ENCODE peak calls at places on chromosomes 3 and 15, in eight cellular contexts. One of them, this sample, is unnamed.

GRCh38 chr15:79176151-79176550 is 85.6 kb upstream of the RASGRF1 start:
- DNase-seq in mammary epithelial cell: no peak
- DNase-seq in SK-N-SH: no peak
- DNase-seq in neuronal stem cell: no peak
- DNase-seq in H9: peak; percentile 1
- DNase-seq in HepG2: no peak
- DNase-seq in K562: no peak
- DNase-seq in GM23338: no peak
- DNase-seq in this sample: no peak

GRCh38 chr15:64527263-64527984 is 67.0 kb downstream of the ZNF609 start:
- DNase-seq in mammary epithelial cell: peak; percentile 80
- DNase-seq in SK-N-SH: no peak
- DNase-seq in neuronal stem cell: no peak
- DNase-seq in H9: no peak
- DNase-seq in HepG2: no peak
- DNase-seq in K562: peak; percentile 48
- DNase-seq in GM23338: no peak
- DNase-seq in this sample: no peak

GRCh38 chr15:80596521-80596976 is 98.6 kb upstream of the ABHD17C start:
- DNase-seq in mammary epithelial cell: peak; percentile 53
- DNase-seq in SK-N-SH: no peak
- DNase-seq in neuronal stem cell: no peak
- DNase-seq in H9: no peak
- DNase-seq in HepG2: peak; percentile 83
- DNase-seq in K562: no peak
- DNase-seq in GM23338: no peak
- DNase-seq in this sample: peak; percentile 95

GRCh38 chr3:25727316-25727715 is 55.9 kb downstream of the NGLY1 start:
- DNase-seq in mammary epithelial cell: no peak
- DNase-seq in SK-N-SH: no peak
- DNase-seq in neuronal stem cell: no peak
- DNase-seq in H9: no peak
- DNase-seq in HepG2: no peak
- DNase-seq in K562: no peak
- DNase-seq in GM23338: no peak
- DNase-seq in this sample: no peak

GRCh38 chr15:31342381-31342780 is 15.7 kb downstream of the KLF13 start:
- DNase-seq in mammary epithelial cell: no peak
- DNase-seq in SK-N-SH: no peak
- DNase-seq in neuronal stem cell: no peak
- DNase-seq in H9: no peak
- DNase-seq in HepG2: no peak
- DNase-seq in K562: no peak
- DNase-seq in GM23338: no peak
- DNase-seq in this sample: no peak

GRCh38 chr15:35696767-35697231 is 150.8 kb upstream of the DPH6 start:
- DNase-seq in mammary epithelial cell: peak; percentile 80
- DNase-seq in SK-N-SH: no peak
- DNase-seq in neuronal stem cell: no peak
- DNase-seq in H9: no peak
- DNase-seq in HepG2: peak; percentile 15
- DNase-seq in K562: peak; percentile 53
- DNase-seq in GM23338: peak; percentile 28
- DNase-seq in this sample: peak; percentile 39

GRCh38 chr15:78087944-78088772 is 4.2 kb upstream of the SH2D7 start:
- DNase-seq in mammary epithelial cell: peak; percentile 20
- DNase-seq in SK-N-SH: no peak
- DNase-seq in neuronal stem cell: no peak
- DNase-seq in H9: no peak
- DNase-seq in HepG2: no peak
- DNase-seq in K562: no peak
- DNase-seq in GM23338: no peak
- DNase-seq in this sample: no peak

GRCh38 chr3:58692484-58692883 is 25.9 kb upstream of the FAM3D start:
- DNase-seq in mammary epithelial cell: no peak
- DNase-seq in SK-N-SH: no peak
- DNase-seq in neuronal stem cell: no peak
- DNase-seq in H9: no peak
- DNase-seq in HepG2: no peak
- DNase-seq in K562: no peak
- DNase-seq in GM23338: no peak
- DNase-seq in this sample: no peak

GRCh38 chr15:78989701-78990248 is 44.9 kb upstream of the CTSH start:
- DNase-seq in mammary epithelial cell: no peak
- DNase-seq in SK-N-SH: no peak
- DNase-seq in neuronal stem cell: no peak
- DNase-seq in H9: no peak
- DNase-seq in HepG2: no peak
- DNase-seq in K562: no peak
- DNase-seq in GM23338: no peak
- DNase-seq in this sample: no peak

GRCh38 chr15:28912422-28912821 is 26.6 kb downstream of the APBA2 start:
- DNase-seq in mammary epithelial cell: no peak
- DNase-seq in SK-N-SH: peak; percentile 71
- DNase-seq in neuronal stem cell: no peak
- DNase-seq in H9: no peak
- DNase-seq in HepG2: no peak
- DNase-seq in K562: peak; percentile 85
- DNase-seq in GM23338: no peak
- DNase-seq in this sample: no peak

GRCh38 chr3:119637679-119638525 is 22.5 kb downstream of the POPDC2 start:
- DNase-seq in mammary epithelial cell: peak; percentile 87
- DNase-seq in SK-N-SH: peak; percentile 45
- DNase-seq in neuronal stem cell: no peak
- DNase-seq in H9: no peak
- DNase-seq in HepG2: no peak
- DNase-seq in K562: peak; percentile 50
- DNase-seq in GM23338: no peak
- DNase-seq in this sample: peak; percentile 70

GRCh38 chr15:71753346-71753745 is 57.0 kb upstream of the NR2E3 start:
- DNase-seq in mammary epithelial cell: peak; percentile 17
- DNase-seq in SK-N-SH: no peak
- DNase-seq in neuronal stem cell: no peak
- DNase-seq in H9: no peak
- DNase-seq in HepG2: no peak
- DNase-seq in K562: no peak
- DNase-seq in GM23338: no peak
- DNase-seq in this sample: no peak

GRCh38 chr3:51777985-51778384 is 1.1 kb downstream of the IQCF6 start:
- DNase-seq in mammary epithelial cell: no peak
- DNase-seq in SK-N-SH: peak; percentile 80
- DNase-seq in neuronal stem cell: no peak
- DNase-seq in H9: no peak
- DNase-seq in HepG2: no peak
- DNase-seq in K562: no peak
- DNase-seq in GM23338: no peak
- DNase-seq in this sample: no peak

GRCh38 chr3:121747976-121748375 is 1.6 kb downstream of the GOLGB1 start:
- DNase-seq in mammary epithelial cell: no peak
- DNase-seq in SK-N-SH: no peak
- DNase-seq in neuronal stem cell: no peak
- DNase-seq in H9: no peak
- DNase-seq in HepG2: no peak
- DNase-seq in K562: no peak
- DNase-seq in GM23338: peak; percentile 42
- DNase-seq in this sample: no peak

GRCh38 chr3:58051196-58051595 is 43.0 kb downstream of the FLNB start:
- DNase-seq in mammary epithelial cell: peak; percentile 88
- DNase-seq in SK-N-SH: no peak
- DNase-seq in neuronal stem cell: no peak
- DNase-seq in H9: no peak
- DNase-seq in HepG2: no peak
- DNase-seq in K562: no peak
- DNase-seq in GM23338: no peak
- DNase-seq in this sample: peak; percentile 72

GRCh38 chr15:51046799-51047449 is 47.8 kb downstream of the TNFAIP8L3 start:
- DNase-seq in mammary epithelial cell: no peak
- DNase-seq in SK-N-SH: no peak
- DNase-seq in neuronal stem cell: no peak
- DNase-seq in H9: no peak
- DNase-seq in HepG2: peak; percentile 78
- DNase-seq in K562: no peak
- DNase-seq in GM23338: no peak
- DNase-seq in this sample: no peak

GRCh38 chr3:99776516-99777209 is 41.0 kb upstream of the CMSS1 start:
- DNase-seq in mammary epithelial cell: peak; percentile 47
- DNase-seq in SK-N-SH: no peak
- DNase-seq in neuronal stem cell: no peak
- DNase-seq in H9: no peak
- DNase-seq in HepG2: no peak
- DNase-seq in K562: peak; percentile 54
- DNase-seq in GM23338: no peak
- DNase-seq in this sample: peak; percentile 25

GRCh38 chr15:32730677-32731654 is 13.2 kb downstream of the GREM1 start:
- DNase-seq in mammary epithelial cell: peak; percentile 24
- DNase-seq in SK-N-SH: no peak
- DNase-seq in neuronal stem cell: peak; percentile 12
- DNase-seq in H9: peak; percentile 89
- DNase-seq in HepG2: peak; percentile 47
- DNase-seq in K562: peak; percentile 75
- DNase-seq in GM23338: peak; percentile 83
- DNase-seq in this sample: no peak

GRCh38 chr3:64440498-64440897 is 215.2 kb upstream of the PRICKLE2 start:
- DNase-seq in mammary epithelial cell: peak; percentile 87
- DNase-seq in SK-N-SH: no peak
- DNase-seq in neuronal stem cell: no peak
- DNase-seq in H9: no peak
- DNase-seq in HepG2: no peak
- DNase-seq in K562: no peak
- DNase-seq in GM23338: no peak
- DNase-seq in this sample: peak; percentile 84

GRCh38 chr3:143002083-143002712 is 828 bp downstream of the U2SURP start:
- DNase-seq in mammary epithelial cell: peak; percentile 41
- DNase-seq in SK-N-SH: peak; percentile 16
- DNase-seq in neuronal stem cell: no peak
- DNase-seq in H9: no peak
- DNase-seq in HepG2: peak; percentile 47
- DNase-seq in K562: peak; percentile 60
- DNase-seq in GM23338: peak; percentile 21
- DNase-seq in this sample: no peak

GRCh38 chr3:117322866-117323265 is 613.3 kb downstream of the TUSC7 start:
- DNase-seq in mammary epithelial cell: no peak
- DNase-seq in SK-N-SH: no peak
- DNase-seq in neuronal stem cell: peak; percentile 6
- DNase-seq in H9: no peak
- DNase-seq in HepG2: no peak
- DNase-seq in K562: no peak
- DNase-seq in GM23338: peak; percentile 76
- DNase-seq in this sample: no peak

GRCh38 chr3:124627501-124627908 is 102.7 kb upstream of the UMPS start:
- DNase-seq in mammary epithelial cell: no peak
- DNase-seq in SK-N-SH: no peak
- DNase-seq in neuronal stem cell: no peak
- DNase-seq in H9: no peak
- DNase-seq in HepG2: no peak
- DNase-seq in K562: peak; percentile 19
- DNase-seq in GM23338: no peak
- DNase-seq in this sample: peak; percentile 39

GRCh38 chr3:101050061-101050460 is 56.8 kb upstream of the ABI3BP start:
- DNase-seq in mammary epithelial cell: no peak
- DNase-seq in SK-N-SH: no peak
- DNase-seq in neuronal stem cell: no peak
- DNase-seq in H9: no peak
- DNase-seq in HepG2: no peak
- DNase-seq in K562: no peak
- DNase-seq in GM23338: no peak
- DNase-seq in this sample: no peak
- H2AFZ ChIP-seq in mammary epithelial cell: peak overlapping the region; percentile 11
- H2AFZ ChIP-seq in SK-N-SH: peak overlapping the region; percentile 39
- H2AFZ ChIP-seq in neuronal stem cell: no peak overlapping the region
- H2AFZ ChIP-seq in H9: no peak overlapping the region
- H2AFZ ChIP-seq in HepG2: no peak overlapping the region
- H2AFZ ChIP-seq in K562: no peak overlapping the region
- H2AFZ ChIP-seq in GM23338: peak overlapping the region; percentile 73
- H2AFZ ChIP-seq in this sample: no peak overlapping the region

GRCh38 chr3:160179906-160180305 is 45.3 kb upstream of the C3orf80 start:
- DNase-seq in mammary epithelial cell: no peak
- DNase-seq in SK-N-SH: no peak
- DNase-seq in neuronal stem cell: no peak
- DNase-seq in H9: no peak
- DNase-seq in HepG2: no peak
- DNase-seq in K562: no peak
- DNase-seq in GM23338: no peak
- DNase-seq in this sample: no peak
- H2AFZ ChIP-seq in mammary epithelial cell: no peak overlapping the region
- H2AFZ ChIP-seq in SK-N-SH: no peak overlapping the region
- H2AFZ ChIP-seq in neuronal stem cell: no peak overlapping the region
- H2AFZ ChIP-seq in H9: no peak overlapping the region
- H2AFZ ChIP-seq in HepG2: no peak overlapping the region
- H2AFZ ChIP-seq in K562: no peak overlapping the region
- H2AFZ ChIP-seq in GM23338: no peak overlapping the region
- H2AFZ ChIP-seq in this sample: no peak overlapping the region

DNA sequence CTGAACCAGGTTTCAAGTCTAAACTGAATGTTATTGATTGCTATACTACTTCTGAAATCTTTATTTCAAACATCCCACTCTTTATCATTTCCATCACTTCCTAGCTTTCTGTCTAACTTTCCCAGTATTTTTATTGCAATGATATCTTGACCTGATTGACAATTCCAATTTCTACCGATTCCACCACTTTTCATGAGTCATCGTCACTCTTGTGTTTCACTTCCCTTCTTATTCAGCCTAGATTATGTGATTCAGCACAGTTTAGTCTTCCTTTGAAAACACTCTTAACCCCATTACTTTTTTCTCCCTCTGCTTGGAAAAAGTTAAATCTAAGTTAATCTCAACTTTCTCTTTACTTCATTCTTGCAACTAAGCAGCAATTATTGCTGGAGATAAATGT is 62.6 kb downstream of the SLC7A14 start:
- DNase-seq in mammary epithelial cell: peak; percentile 30
- DNase-seq in SK-N-SH: no peak
- DNase-seq in neuronal stem cell: no peak
- DNase-seq in H9: no peak
- DNase-seq in HepG2: no peak
- DNase-seq in K562: peak; percentile 24
- DNase-seq in GM23338: no peak
- DNase-seq in this sample: no peak
- H2AFZ ChIP-seq in mammary epithelial cell: no peak overlapping the region
- H2AFZ ChIP-seq in SK-N-SH: no peak overlapping the region
- H2AFZ ChIP-seq in neuronal stem cell: no peak overlapping the region
- H2AFZ ChIP-seq in H9: no peak overlapping the region
- H2AFZ ChIP-seq in HepG2: no peak overlapping the region
- H2AFZ ChIP-seq in K562: peak overlapping the region; percentile 32
- H2AFZ ChIP-seq in GM23338: no peak overlapping the region
- H2AFZ ChIP-seq in this sample: no peak overlapping the region

DNA sequence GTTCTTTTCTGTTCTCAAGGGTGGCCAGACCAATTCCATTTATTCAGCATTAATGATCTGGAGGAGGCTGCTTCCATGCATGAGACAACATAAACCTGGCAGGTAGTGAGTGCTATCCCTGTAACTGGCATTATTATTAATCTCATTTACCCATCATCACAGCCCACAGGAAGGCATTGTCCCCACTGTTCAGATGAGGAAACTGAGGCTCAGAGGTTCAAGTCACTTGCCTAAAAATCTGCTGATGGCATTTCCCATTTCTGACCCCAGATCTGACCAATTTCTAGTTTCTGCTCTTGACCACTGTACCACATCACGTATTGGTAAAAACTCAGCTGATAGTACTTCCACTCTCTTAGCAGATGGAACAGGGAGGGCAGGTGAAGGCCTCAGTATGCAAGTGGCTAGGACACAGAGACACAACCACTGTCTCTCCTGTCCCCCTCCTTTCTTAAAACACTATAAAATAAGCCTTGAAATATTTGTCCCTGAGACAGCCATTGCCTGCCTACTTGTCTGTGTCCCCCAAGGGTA is 36.1 kb downstream of the TRANK1 start:
- DNase-seq in mammary epithelial cell: no peak
- DNase-seq in SK-N-SH: no peak
- DNase-seq in neuronal stem cell: no peak
- DNase-seq in H9: no peak
- DNase-seq in HepG2: no peak
- DNase-seq in K562: no peak
- DNase-seq in GM23338: no peak
- DNase-seq in this sample: no peak
- H2AFZ ChIP-seq in mammary epithelial cell: peak overlapping the region; percentile 63
- H2AFZ ChIP-seq in SK-N-SH: peak overlapping the region; percentile 83
- H2AFZ ChIP-seq in neuronal stem cell: peak overlapping the region; percentile 42
- H2AFZ ChIP-seq in H9: no peak overlapping the region
- H2AFZ ChIP-seq in HepG2: peak overlapping the region; percentile 92
- H2AFZ ChIP-seq in K562: peak overlapping the region; percentile 91
- H2AFZ ChIP-seq in GM23338: no peak overlapping the region
- H2AFZ ChIP-seq in this sample: peak overlapping the region; percentile 86